ENCODE peak calls at places on chromosomes 2 and 18, in seven cellular contexts. One of them, this sample, is unnamed.

GRCh38 chr18:5542393-5543035 is 1.3 kb downstream of the EPB41L3 start:
- DNase-seq in K562: no peak
- DNase-seq in suprapubic skin: peak; percentile 77
- DNase-seq in A549: no peak
- DNase-seq in ovary: peak; percentile 25
- DNase-seq in sigmoid colon: peak; percentile 73
- DNase-seq in transverse colon: peak; percentile 29
- DNase-seq in this sample: no peak

GRCh38 chr18:59988098-59988706 is 88.4 kb downstream of the PMAIP1 start:
- DNase-seq in K562: peak; percentile 21
- DNase-seq in sigmoid colon: no peak
- DNase-seq in transverse colon: peak; percentile 46
- DNase-seq in suprapubic skin: no peak
- DNase-seq in A549: peak; percentile 7
- DNase-seq in ovary: peak; percentile 33
- DNase-seq in this sample: no peak

GRCh38 chr2:71951067-71951436 is 196.6 kb downstream of the CYP26B1 start:
- DNase-seq in K562: no peak
- DNase-seq in ovary: no peak
- DNase-seq in suprapubic skin: no peak
- DNase-seq in A549: no peak
- DNase-seq in sigmoid colon: no peak
- DNase-seq in transverse colon: no peak
- DNase-seq in this sample: no peak

GRCh38 chr2:85583667-85584353 is 421 bp upstream of the VAMP5 start:
- DNase-seq in K562: no peak
- DNase-seq in A549: no peak
- DNase-seq in ovary: no peak
- DNase-seq in suprapubic skin: no peak
- DNase-seq in transverse colon: no peak
- DNase-seq in sigmoid colon: peak; percentile 68
- DNase-seq in this sample: no peak

GRCh38 chr2:149100739-149101699 is 62.5 kb downstream of the LYPD6B start:
- DNase-seq in suprapubic skin: no peak
- DNase-seq in sigmoid colon: no peak
- DNase-seq in transverse colon: no peak
- DNase-seq in A549: no peak
- DNase-seq in ovary: no peak
- DNase-seq in K562: no peak
- DNase-seq in this sample: no peak

GRCh38 chr2:144244938-144245337 is 275.0 kb downstream of the ZEB2 start:
- DNase-seq in transverse colon: no peak
- DNase-seq in A549: no peak
- DNase-seq in suprapubic skin: no peak
- DNase-seq in ovary: no peak
- DNase-seq in K562: no peak
- DNase-seq in sigmoid colon: no peak
- DNase-seq in this sample: no peak

GRCh38 chr2:222903234-222904220 is 42.7 kb downstream of the ACSL3 start:
- DNase-seq in ovary: no peak
- DNase-seq in A549: peak; percentile 52
- DNase-seq in sigmoid colon: no peak
- DNase-seq in transverse colon: peak; percentile 30
- DNase-seq in suprapubic skin: no peak
- DNase-seq in K562: peak; percentile 31
- DNase-seq in this sample: no peak

GRCh38 chr18:48690494-48690893 is 151.7 kb downstream of the CTIF start:
- DNase-seq in A549: no peak
- DNase-seq in sigmoid colon: no peak
- DNase-seq in K562: no peak
- DNase-seq in ovary: no peak
- DNase-seq in transverse colon: no peak
- DNase-seq in suprapubic skin: no peak
- DNase-seq in this sample: no peak

GRCh38 chr2:203453858-203454451 is 81.1 kb downstream of the RAPH1 start:
- DNase-seq in transverse colon: no peak
- DNase-seq in K562: peak; percentile 43
- DNase-seq in sigmoid colon: no peak
- DNase-seq in A549: peak; percentile 36
- DNase-seq in ovary: no peak
- DNase-seq in suprapubic skin: no peak
- DNase-seq in this sample: no peak

GRCh38 chr2:226153553-226153952 is 646.1 kb downstream of the IRS1 start:
- DNase-seq in sigmoid colon: no peak
- DNase-seq in K562: no peak
- DNase-seq in transverse colon: no peak
- DNase-seq in A549: no peak
- DNase-seq in suprapubic skin: no peak
- DNase-seq in ovary: no peak
- DNase-seq in this sample: no peak

GRCh38 chr2:240452471-240453256 is 17.2 kb downstream of the GPC1 start:
- DNase-seq in sigmoid colon: peak; percentile 81
- DNase-seq in K562: peak; percentile 89
- DNase-seq in A549: peak; percentile 66
- DNase-seq in ovary: peak; percentile 86
- DNase-seq in suprapubic skin: peak; percentile 57
- DNase-seq in transverse colon: peak; percentile 68
- DNase-seq in this sample: no peak

GRCh38 chr2:46135230-46135555 is 162.0 kb upstream of the EPAS1 start:
- DNase-seq in A549: no peak
- DNase-seq in sigmoid colon: no peak
- DNase-seq in suprapubic skin: no peak
- DNase-seq in K562: no peak
- DNase-seq in ovary: no peak
- DNase-seq in transverse colon: no peak
- DNase-seq in this sample: no peak

GRCh38 chr2:224545884-224546644 is 39.1 kb downstream of the CUL3 start:
- DNase-seq in transverse colon: no peak
- DNase-seq in suprapubic skin: no peak
- DNase-seq in sigmoid colon: no peak
- DNase-seq in ovary: no peak
- DNase-seq in A549: no peak
- DNase-seq in K562: peak; percentile 7
- DNase-seq in this sample: no peak

GRCh38 chr2:107278672-107279071 is 392.7 kb upstream of the ST6GAL2 start:
- DNase-seq in ovary: no peak
- DNase-seq in K562: no peak
- DNase-seq in sigmoid colon: no peak
- DNase-seq in A549: no peak
- DNase-seq in transverse colon: no peak
- DNase-seq in suprapubic skin: no peak
- DNase-seq in this sample: no peak

GRCh38 chr2:127080941-127081769 is 25.8 kb downstream of the BIN1 start:
- DNase-seq in sigmoid colon: no peak
- DNase-seq in suprapubic skin: no peak
- DNase-seq in A549: no peak
- DNase-seq in ovary: no peak
- DNase-seq in K562: no peak
- DNase-seq in transverse colon: peak; percentile 50
- DNase-seq in this sample: peak; percentile 52

GRCh38 chr2:60163691-60164090 is 389.8 kb downstream of the BCL11A start:
- DNase-seq in suprapubic skin: no peak
- DNase-seq in ovary: no peak
- DNase-seq in A549: no peak
- DNase-seq in transverse colon: no peak
- DNase-seq in sigmoid colon: no peak
- DNase-seq in K562: no peak
- DNase-seq in this sample: no peak

GRCh38 chr2:69601179-69601612 is 42.3 kb downstream of the AAK1 start:
- DNase-seq in sigmoid colon: no peak
- DNase-seq in transverse colon: no peak
- DNase-seq in ovary: no peak
- DNase-seq in A549: peak; percentile 63
- DNase-seq in suprapubic skin: no peak
- DNase-seq in K562: peak; percentile 85
- DNase-seq in this sample: no peak

GRCh38 chr2:618005-618404 is 59.2 kb downstream of the TMEM18 start:
- DNase-seq in K562: no peak
- DNase-seq in suprapubic skin: no peak
- DNase-seq in A549: no peak
- DNase-seq in transverse colon: no peak
- DNase-seq in ovary: no peak
- DNase-seq in sigmoid colon: no peak
- DNase-seq in this sample: no peak

GRCh38 chr2:158211516-158211915 is 109.8 kb downstream of the UPP2 start:
- DNase-seq in ovary: no peak
- DNase-seq in suprapubic skin: no peak
- DNase-seq in sigmoid colon: no peak
- DNase-seq in A549: no peak
- DNase-seq in transverse colon: no peak
- DNase-seq in K562: no peak
- DNase-seq in this sample: no peak

DNA sequence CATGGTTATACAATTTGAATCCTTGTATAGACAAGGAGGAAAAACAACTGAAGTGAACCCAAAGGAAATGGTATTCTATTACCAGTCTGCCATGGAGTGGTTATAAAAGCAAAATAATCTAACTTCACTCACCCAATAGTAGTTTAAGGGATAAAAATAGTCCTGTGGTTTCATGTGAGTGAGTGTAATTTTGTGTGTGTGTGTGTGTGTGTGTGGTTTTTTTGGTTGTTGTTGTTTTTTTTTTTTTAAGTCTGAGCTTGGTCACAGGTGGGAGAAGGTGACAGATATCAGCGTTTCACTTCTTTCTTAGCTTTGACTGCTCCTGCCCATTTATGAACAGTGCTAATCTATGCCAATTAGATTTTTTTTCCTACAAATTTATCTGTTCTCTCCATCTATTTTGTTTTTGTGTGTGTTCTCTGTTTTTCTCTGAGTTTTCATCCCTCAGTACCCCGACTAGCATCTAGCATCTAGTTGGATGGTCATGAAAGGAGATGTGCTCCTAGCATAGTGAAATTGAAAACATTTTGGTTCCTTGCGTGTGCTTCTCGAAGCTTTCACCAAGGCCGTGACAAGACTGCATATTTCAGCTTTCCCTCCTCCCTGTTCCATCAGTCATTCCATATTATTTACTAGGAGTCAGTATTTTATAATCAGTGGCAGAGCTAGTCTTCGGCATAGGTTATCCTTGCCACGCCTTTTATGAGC is 200.1 kb upstream of the DTNA start:
- DNase-seq in A549: no peak
- DNase-seq in suprapubic skin: no peak
- DNase-seq in transverse colon: no peak
- DNase-seq in ovary: no peak
- DNase-seq in sigmoid colon: no peak
- DNase-seq in K562: no peak
- DNase-seq in this sample: no peak
- TF ChIP-seq EP300 in A549: no peak
- TF ChIP-seq EP300 in suprapubic skin: no peak
- TF ChIP-seq EP300 in transverse colon: no peak
- TF ChIP-seq EP300 in ovary: no peak
- TF ChIP-seq EP300 in sigmoid colon: no peak
- TF ChIP-seq EP300 in K562: no peak
- TF ChIP-seq EP300 in this sample: no peak

DNA sequence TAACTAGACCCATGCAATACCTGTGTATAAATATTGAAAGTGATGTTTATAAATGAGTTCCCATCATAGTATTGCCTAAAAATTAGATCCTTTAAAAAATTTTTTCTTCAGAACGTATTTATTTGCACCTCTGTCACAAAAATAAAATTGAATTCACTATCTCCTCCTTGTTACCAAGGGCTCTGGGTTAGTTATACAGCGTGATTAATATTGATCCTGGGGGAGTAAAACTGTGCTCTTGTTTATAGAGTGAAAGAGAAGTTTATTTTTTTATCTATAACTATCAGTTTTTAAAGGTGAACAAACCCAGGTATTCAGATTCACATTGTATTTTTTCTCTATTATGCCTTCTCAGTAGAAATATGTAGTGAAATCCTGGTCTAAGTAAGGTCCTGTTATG is 458.5 kb downstream of the CPS1 start:
- DNase-seq in ovary: no peak
- DNase-seq in transverse colon: no peak
- DNase-seq in suprapubic skin: no peak
- DNase-seq in K562: no peak
- DNase-seq in A549: no peak
- DNase-seq in sigmoid colon: no peak
- DNase-seq in this sample: no peak
- H3K4me1 ChIP-seq in ovary: no peaks in the 10 kb centered on the region
- H3K4me1 ChIP-seq in transverse colon: no peaks in the 10 kb centered on the region
- H3K4me1 ChIP-seq in suprapubic skin: no peaks in the 10 kb centered on the region
- H3K4me1 ChIP-seq in K562: no peaks in the 10 kb centered on the region
- H3K4me1 ChIP-seq in A549: no peaks in the 10 kb centered on the region
- H3K4me1 ChIP-seq in sigmoid colon: no peaks in the 10 kb centered on the region
- H3K4me1 ChIP-seq in this sample: no peaks in the 10 kb centered on the region

GRCh38 chr2:212032032-212032431 is 506.6 kb downstream of the ERBB4 start:
- DNase-seq in A549: no peak
- DNase-seq in transverse colon: no peak
- DNase-seq in sigmoid colon: no peak
- DNase-seq in ovary: no peak
- DNase-seq in K562: no peak
- DNase-seq in suprapubic skin: no peak
- DNase-seq in this sample: no peak
- TF ChIP-seq EP300 in A549: no peak
- TF ChIP-seq EP300 in transverse colon: no peak
- TF ChIP-seq EP300 in sigmoid colon: no peak
- TF ChIP-seq EP300 in ovary: no peak
- TF ChIP-seq EP300 in K562: no peak
- TF ChIP-seq EP300 in suprapubic skin: no peak
- TF ChIP-seq EP300 in this sample: no peak

GRCh38 chr2:187547353-187547979 is 6.8 kb downstream of the TFPI start:
- DNase-seq in transverse colon: peak; percentile 32
- DNase-seq in A549: peak; percentile 18
- DNase-seq in ovary: no peak
- DNase-seq in K562: peak; percentile 71
- DNase-seq in suprapubic skin: no peak
- DNase-seq in sigmoid colon: peak; percentile 85
- DNase-seq in this sample: peak; percentile 82

GRCh38 chr2:187546762-187547333 is 7.4 kb downstream of the TFPI start:
- DNase-seq in sigmoid colon: no peak
- DNase-seq in suprapubic skin: no peak
- DNase-seq in transverse colon: no peak
- DNase-seq in A549: no peak
- DNase-seq in ovary: no peak
- DNase-seq in K562: no peak
- DNase-seq in this sample: no peak

GRCh38 chr2:187543488-187543887 is 10.7 kb downstream of the TFPI start:
- DNase-seq in K562: no peak
- DNase-seq in suprapubic skin: no peak
- DNase-seq in transverse colon: no peak
- DNase-seq in ovary: no peak
- DNase-seq in sigmoid colon: no peak
- DNase-seq in A549: no peak
- DNase-seq in this sample: no peak

GRCh38 chr2:187544371-187545080 is 9.7 kb downstream of the TFPI start:
- DNase-seq in sigmoid colon: no peak
- DNase-seq in K562: no peak
- DNase-seq in A549: no peak
- DNase-seq in ovary: no peak
- DNase-seq in transverse colon: no peak
- DNase-seq in suprapubic skin: no peak
- DNase-seq in this sample: no peak

DNA sequence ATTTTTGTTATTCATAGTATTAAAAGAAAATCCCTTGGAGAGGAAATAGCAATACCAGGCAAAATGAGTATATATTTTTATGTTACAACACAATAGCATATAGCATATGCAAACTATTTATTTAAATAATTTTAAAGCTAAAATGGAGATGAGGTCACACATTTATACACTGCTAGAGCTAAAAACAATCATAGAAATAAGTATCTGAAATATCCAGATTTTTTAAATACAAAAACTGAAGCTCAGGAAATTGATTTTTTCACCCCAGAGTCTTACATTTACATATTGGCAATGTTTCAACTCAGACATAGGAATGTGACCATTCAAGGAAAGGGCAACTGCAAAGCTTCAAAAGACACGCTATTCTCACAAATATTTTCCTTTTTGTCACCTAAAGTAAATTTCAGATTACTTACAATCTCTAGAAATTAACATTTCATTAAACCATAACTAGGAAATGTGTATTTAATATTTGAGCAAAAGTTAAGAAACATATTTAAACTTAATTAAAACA is 8.9 kb downstream of the TFPI start:
- DNase-seq in A549: no peak
- DNase-seq in suprapubic skin: no peak
- DNase-seq in ovary: no peak
- DNase-seq in sigmoid colon: no peak
- DNase-seq in transverse colon: no peak
- DNase-seq in K562: no peak
- DNase-seq in this sample: no peak
- H3K4me1 ChIP-seq in A549: peaks cover 83% of the 10 kb centered on the region
- H3K4me1 ChIP-seq in suprapubic skin: peaks cover 31% of the 10 kb centered on the region
- H3K4me1 ChIP-seq in ovary: no peaks in the 10 kb centered on the region
- H3K4me1 ChIP-seq in sigmoid colon: peaks cover 3% of the 10 kb centered on the region
- H3K4me1 ChIP-seq in transverse colon: peaks cover 2% of the 10 kb centered on the region
- H3K4me1 ChIP-seq in K562: peaks cover 14% of the 10 kb centered on the region
- H3K4me1 ChIP-seq in this sample: no peaks in the 10 kb centered on the region